ENCODE peak calls at places on chromosomes 3 and 15, in six cellular contexts. One of them, this sample, is unnamed.
A peak's percentile ranks its signal among the peaks of the same experiment; 100 is the strongest.

GRCh38 chr15:89129123-89129815 is 41.0 kb downstream of the ABHD2 start:
- DNase-seq in RCC 7860: no peak
- DNase-seq in NCI-H2081 treated with DMSO at 0.1 percent for 48 hours: no peak
- DNase-seq in activated naive CD4-positive, alpha-beta T cell treated with anti-CD3 and anti-CD28 coated beads, Interleukin-2, amount 10 ng/mL, durations not matched to agents 7 days and 5 days: peak; percentile 71
- DNase-seq in HTR-8/SVneo: peak; percentile 51
- DNase-seq in NCI-H2029 treated with DMSO at 0.1 percent for 48 hours: no peak
- DNase-seq in this sample: peak; percentile 73

GRCh38 chr3:127532561-127533203 is 57.9 kb downstream of the TPRA1 start:
- DNase-seq in activated naive CD4-positive, alpha-beta T cell treated with anti-CD3 and anti-CD28 coated beads, Interleukin-2, amount 10 ng/mL, durations not matched to agents 7 days and 5 days: no peak
- DNase-seq in NCI-H2081 treated with DMSO at 0.1 percent for 48 hours: no peak
- DNase-seq in RCC 7860: no peak
- DNase-seq in NCI-H2029 treated with DMSO at 0.1 percent for 48 hours: no peak
- DNase-seq in HTR-8/SVneo: no peak
- DNase-seq in this sample: no peak

GRCh38 chr15:71798641-71799040 is 11.7 kb upstream of the NR2E3 start:
- DNase-seq in NCI-H2029 treated with DMSO at 0.1 percent for 48 hours: no peak
- DNase-seq in NCI-H2081 treated with DMSO at 0.1 percent for 48 hours: no peak
- DNase-seq in activated naive CD4-positive, alpha-beta T cell treated with anti-CD3 and anti-CD28 coated beads, Interleukin-2, amount 10 ng/mL, durations not matched to agents 7 days and 5 days: no peak
- DNase-seq in RCC 7860: no peak
- DNase-seq in HTR-8/SVneo: no peak
- DNase-seq in this sample: no peak

GRCh38 chr15:73686781-73687256 is 2.6 kb downstream of the CD276 start:
- DNase-seq in HTR-8/SVneo: peak; percentile 78
- DNase-seq in NCI-H2029 treated with DMSO at 0.1 percent for 48 hours: no peak
- DNase-seq in activated naive CD4-positive, alpha-beta T cell treated with anti-CD3 and anti-CD28 coated beads, Interleukin-2, amount 10 ng/mL, durations not matched to agents 7 days and 5 days: no peak
- DNase-seq in RCC 7860: peak; percentile 68
- DNase-seq in NCI-H2081 treated with DMSO at 0.1 percent for 48 hours: no peak
- DNase-seq in this sample: no peak

GRCh38 chr15:60982249-60982932 is 246.7 kb downstream of the RORA start:
- DNase-seq in NCI-H2029 treated with DMSO at 0.1 percent for 48 hours: no peak
- DNase-seq in NCI-H2081 treated with DMSO at 0.1 percent for 48 hours: no peak
- DNase-seq in RCC 7860: no peak
- DNase-seq in activated naive CD4-positive, alpha-beta T cell treated with anti-CD3 and anti-CD28 coated beads, Interleukin-2, amount 10 ng/mL, durations not matched to agents 7 days and 5 days: no peak
- DNase-seq in HTR-8/SVneo: no peak
- DNase-seq in this sample: no peak

GRCh38 chr15:51448592-51449494 is 107.4 kb downstream of the GLDN start:
- DNase-seq in RCC 7860: no peak
- DNase-seq in NCI-H2029 treated with DMSO at 0.1 percent for 48 hours: no peak
- DNase-seq in NCI-H2081 treated with DMSO at 0.1 percent for 48 hours: no peak
- DNase-seq in activated naive CD4-positive, alpha-beta T cell treated with anti-CD3 and anti-CD28 coated beads, Interleukin-2, amount 10 ng/mL, durations not matched to agents 7 days and 5 days: no peak
- DNase-seq in HTR-8/SVneo: no peak
- DNase-seq in this sample: no peak

GRCh38 chr15:52652984-52653383 is 26.2 kb downstream of the ATOSA start:
- DNase-seq in HTR-8/SVneo: no peak
- DNase-seq in RCC 7860: peak; percentile 15
- DNase-seq in NCI-H2029 treated with DMSO at 0.1 percent for 48 hours: no peak
- DNase-seq in NCI-H2081 treated with DMSO at 0.1 percent for 48 hours: no peak
- DNase-seq in activated naive CD4-positive, alpha-beta T cell treated with anti-CD3 and anti-CD28 coated beads, Interleukin-2, amount 10 ng/mL, durations not matched to agents 7 days and 5 days: no peak
- DNase-seq in this sample: no peak

GRCh38 chr3:14725015-14725431 is 50.1 kb downstream of the C3orf20 start:
- DNase-seq in RCC 7860: no peak
- DNase-seq in NCI-H2029 treated with DMSO at 0.1 percent for 48 hours: no peak
- DNase-seq in activated naive CD4-positive, alpha-beta T cell treated with anti-CD3 and anti-CD28 coated beads, Interleukin-2, amount 10 ng/mL, durations not matched to agents 7 days and 5 days: no peak
- DNase-seq in NCI-H2081 treated with DMSO at 0.1 percent for 48 hours: no peak
- DNase-seq in HTR-8/SVneo: no peak
- DNase-seq in this sample: no peak

GRCh38 chr3:111068574-111068973 is 3.0 kb upstream of the NECTIN3 start:
- DNase-seq in RCC 7860: no peak
- DNase-seq in NCI-H2081 treated with DMSO at 0.1 percent for 48 hours: no peak
- DNase-seq in activated naive CD4-positive, alpha-beta T cell treated with anti-CD3 and anti-CD28 coated beads, Interleukin-2, amount 10 ng/mL, durations not matched to agents 7 days and 5 days: no peak
- DNase-seq in HTR-8/SVneo: no peak
- DNase-seq in NCI-H2029 treated with DMSO at 0.1 percent for 48 hours: no peak
- DNase-seq in this sample: no peak

GRCh38 chr15:44286814-44287555 is 1.5 kb upstream of the GOLM2 start:
- DNase-seq in NCI-H2081 treated with DMSO at 0.1 percent for 48 hours: no peak
- DNase-seq in HTR-8/SVneo: no peak
- DNase-seq in RCC 7860: no peak
- DNase-seq in NCI-H2029 treated with DMSO at 0.1 percent for 48 hours: no peak
- DNase-seq in activated naive CD4-positive, alpha-beta T cell treated with anti-CD3 and anti-CD28 coated beads, Interleukin-2, amount 10 ng/mL, durations not matched to agents 7 days and 5 days: no peak
- DNase-seq in this sample: no peak

GRCh38 chr3:196080517-196080841 is 1.4 kb downstream of the TFRC start:
- DNase-seq in NCI-H2029 treated with DMSO at 0.1 percent for 48 hours: no peak
- DNase-seq in HTR-8/SVneo: no peak
- DNase-seq in RCC 7860: no peak
- DNase-seq in activated naive CD4-positive, alpha-beta T cell treated with anti-CD3 and anti-CD28 coated beads, Interleukin-2, amount 10 ng/mL, durations not matched to agents 7 days and 5 days: peak; percentile 17
- DNase-seq in NCI-H2081 treated with DMSO at 0.1 percent for 48 hours: no peak
- DNase-seq in this sample: no peak

GRCh38 chr15:85934691-85935090 is 140.0 kb upstream of the KLHL25 start:
- DNase-seq in NCI-H2029 treated with DMSO at 0.1 percent for 48 hours: no peak
- DNase-seq in RCC 7860: no peak
- DNase-seq in NCI-H2081 treated with DMSO at 0.1 percent for 48 hours: no peak
- DNase-seq in activated naive CD4-positive, alpha-beta T cell treated with anti-CD3 and anti-CD28 coated beads, Interleukin-2, amount 10 ng/mL, durations not matched to agents 7 days and 5 days: no peak
- DNase-seq in HTR-8/SVneo: no peak
- DNase-seq in this sample: no peak

GRCh38 chr3:108430540-108430939 is 79.9 kb downstream of the MYH15 start:
- DNase-seq in activated naive CD4-positive, alpha-beta T cell treated with anti-CD3 and anti-CD28 coated beads, Interleukin-2, amount 10 ng/mL, durations not matched to agents 7 days and 5 days: no peak
- DNase-seq in HTR-8/SVneo: no peak
- DNase-seq in NCI-H2029 treated with DMSO at 0.1 percent for 48 hours: no peak
- DNase-seq in RCC 7860: no peak
- DNase-seq in NCI-H2081 treated with DMSO at 0.1 percent for 48 hours: no peak
- DNase-seq in this sample: no peak

GRCh38 chr3:119663885-119664284 is 3.5 kb upstream of the POPDC2 start:
- DNase-seq in RCC 7860: no peak
- DNase-seq in NCI-H2029 treated with DMSO at 0.1 percent for 48 hours: no peak
- DNase-seq in NCI-H2081 treated with DMSO at 0.1 percent for 48 hours: no peak
- DNase-seq in HTR-8/SVneo: no peak
- DNase-seq in activated naive CD4-positive, alpha-beta T cell treated with anti-CD3 and anti-CD28 coated beads, Interleukin-2, amount 10 ng/mL, durations not matched to agents 7 days and 5 days: no peak
- DNase-seq in this sample: no peak

GRCh38 chr3:59243476-59243875 is 193.7 kb upstream of the CFAP20DC start:
- DNase-seq in RCC 7860: no peak
- DNase-seq in NCI-H2081 treated with DMSO at 0.1 percent for 48 hours: no peak
- DNase-seq in HTR-8/SVneo: no peak
- DNase-seq in NCI-H2029 treated with DMSO at 0.1 percent for 48 hours: no peak
- DNase-seq in activated naive CD4-positive, alpha-beta T cell treated with anti-CD3 and anti-CD28 coated beads, Interleukin-2, amount 10 ng/mL, durations not matched to agents 7 days and 5 days: no peak
- DNase-seq in this sample: no peak

GRCh38 chr3:12473503-12473902 is 10.8 kb upstream of the TSEN2 start:
- DNase-seq in RCC 7860: no peak
- DNase-seq in HTR-8/SVneo: no peak
- DNase-seq in activated naive CD4-positive, alpha-beta T cell treated with anti-CD3 and anti-CD28 coated beads, Interleukin-2, amount 10 ng/mL, durations not matched to agents 7 days and 5 days: no peak
- DNase-seq in NCI-H2029 treated with DMSO at 0.1 percent for 48 hours: no peak
- DNase-seq in NCI-H2081 treated with DMSO at 0.1 percent for 48 hours: no peak
- DNase-seq in this sample: no peak

GRCh38 chr15:79113831-79114230 is 23.3 kb upstream of the RASGRF1 start:
- DNase-seq in HTR-8/SVneo: no peak
- DNase-seq in NCI-H2029 treated with DMSO at 0.1 percent for 48 hours: no peak
- DNase-seq in activated naive CD4-positive, alpha-beta T cell treated with anti-CD3 and anti-CD28 coated beads, Interleukin-2, amount 10 ng/mL, durations not matched to agents 7 days and 5 days: no peak
- DNase-seq in NCI-H2081 treated with DMSO at 0.1 percent for 48 hours: no peak
- DNase-seq in RCC 7860: no peak
- DNase-seq in this sample: no peak

GRCh38 chr3:134441321-134441720 is 44.5 kb downstream of the ANAPC13 start:
- DNase-seq in activated naive CD4-positive, alpha-beta T cell treated with anti-CD3 and anti-CD28 coated beads, Interleukin-2, amount 10 ng/mL, durations not matched to agents 7 days and 5 days: no peak
- DNase-seq in NCI-H2029 treated with DMSO at 0.1 percent for 48 hours: no peak
- DNase-seq in NCI-H2081 treated with DMSO at 0.1 percent for 48 hours: no peak
- DNase-seq in HTR-8/SVneo: no peak
- DNase-seq in RCC 7860: no peak
- DNase-seq in this sample: no peak

GRCh38 chr15:55281517-55282227 is 7.9 kb downstream of the RAB27A start:
- DNase-seq in NCI-H2081 treated with DMSO at 0.1 percent for 48 hours: no peak
- DNase-seq in HTR-8/SVneo: no peak
- DNase-seq in NCI-H2029 treated with DMSO at 0.1 percent for 48 hours: no peak
- DNase-seq in RCC 7860: no peak
- DNase-seq in activated naive CD4-positive, alpha-beta T cell treated with anti-CD3 and anti-CD28 coated beads, Interleukin-2, amount 10 ng/mL, durations not matched to agents 7 days and 5 days: no peak
- DNase-seq in this sample: no peak

GRCh38 chr3:38136272-38136806 is 588 bp downstream of the ACAA1 start:
- DNase-seq in NCI-H2081 treated with DMSO at 0.1 percent for 48 hours: no peak
- DNase-seq in activated naive CD4-positive, alpha-beta T cell treated with anti-CD3 and anti-CD28 coated beads, Interleukin-2, amount 10 ng/mL, durations not matched to agents 7 days and 5 days: peak; percentile 47
- DNase-seq in RCC 7860: no peak
- DNase-seq in HTR-8/SVneo: no peak
- DNase-seq in NCI-H2029 treated with DMSO at 0.1 percent for 48 hours: no peak
- DNase-seq in this sample: peak; percentile 50

GRCh38 chr3:115513411-115513800 is 109.9 kb upstream of the GAP43 start:
- DNase-seq in NCI-H2081 treated with DMSO at 0.1 percent for 48 hours: no peak
- DNase-seq in NCI-H2029 treated with DMSO at 0.1 percent for 48 hours: no peak
- DNase-seq in RCC 7860: no peak
- DNase-seq in activated naive CD4-positive, alpha-beta T cell treated with anti-CD3 and anti-CD28 coated beads, Interleukin-2, amount 10 ng/mL, durations not matched to agents 7 days and 5 days: no peak
- DNase-seq in HTR-8/SVneo: no peak
- DNase-seq in this sample: no peak

GRCh38 chr15:92643849-92644815 is 11.4 kb downstream of the FAM174B start:
- DNase-seq in NCI-H2029 treated with DMSO at 0.1 percent for 48 hours: peak; percentile 39
- DNase-seq in NCI-H2081 treated with DMSO at 0.1 percent for 48 hours: no peak
- DNase-seq in HTR-8/SVneo: no peak
- DNase-seq in RCC 7860: no peak
- DNase-seq in activated naive CD4-positive, alpha-beta T cell treated with anti-CD3 and anti-CD28 coated beads, Interleukin-2, amount 10 ng/mL, durations not matched to agents 7 days and 5 days: no peak
- DNase-seq in this sample: no peak

GRCh38 chr3:106806964-106807363 is 570.3 kb upstream of the CCDC54 start:
- DNase-seq in HTR-8/SVneo: no peak
- DNase-seq in NCI-H2081 treated with DMSO at 0.1 percent for 48 hours: no peak
- DNase-seq in RCC 7860: no peak
- DNase-seq in activated naive CD4-positive, alpha-beta T cell treated with anti-CD3 and anti-CD28 coated beads, Interleukin-2, amount 10 ng/mL, durations not matched to agents 7 days and 5 days: no peak
- DNase-seq in NCI-H2029 treated with DMSO at 0.1 percent for 48 hours: no peak
- DNase-seq in this sample: no peak

GRCh38 chr15:88909956-88910831 is 3.0 kb downstream of the MFGE8 start:
- DNase-seq in NCI-H2029 treated with DMSO at 0.1 percent for 48 hours: no peak
- DNase-seq in RCC 7860: peak; percentile 38
- DNase-seq in activated naive CD4-positive, alpha-beta T cell treated with anti-CD3 and anti-CD28 coated beads, Interleukin-2, amount 10 ng/mL, durations not matched to agents 7 days and 5 days: no peak
- DNase-seq in HTR-8/SVneo: no peak
- DNase-seq in NCI-H2081 treated with DMSO at 0.1 percent for 48 hours: no peak
- DNase-seq in this sample: no peak

GRCh38 chr3:148697311-148698189 is at the start of gene AGTR1:
- DNase-seq in activated naive CD4-positive, alpha-beta T cell treated with anti-CD3 and anti-CD28 coated beads, Interleukin-2, amount 10 ng/mL, durations not matched to agents 7 days and 5 days: no peak
- DNase-seq in NCI-H2081 treated with DMSO at 0.1 percent for 48 hours: no peak
- DNase-seq in RCC 7860: no peak
- DNase-seq in NCI-H2029 treated with DMSO at 0.1 percent for 48 hours: no peak
- DNase-seq in HTR-8/SVneo: peak; percentile 74
- DNase-seq in this sample: no peak

GRCh38 chr3:184738982-184739381 is 27.1 kb upstream of the MAGEF1 start:
- DNase-seq in activated naive CD4-positive, alpha-beta T cell treated with anti-CD3 and anti-CD28 coated beads, Interleukin-2, amount 10 ng/mL, durations not matched to agents 7 days and 5 days: no peak
- DNase-seq in NCI-H2081 treated with DMSO at 0.1 percent for 48 hours: no peak
- DNase-seq in HTR-8/SVneo: no peak
- DNase-seq in RCC 7860: no peak
- DNase-seq in NCI-H2029 treated with DMSO at 0.1 percent for 48 hours: no peak
- DNase-seq in this sample: no peak

GRCh38 chr3:29497282-29497681 is 216.4 kb downstream of the RBMS3 start:
- DNase-seq in NCI-H2081 treated with DMSO at 0.1 percent for 48 hours: no peak
- DNase-seq in RCC 7860: no peak
- DNase-seq in NCI-H2029 treated with DMSO at 0.1 percent for 48 hours: no peak
- DNase-seq in HTR-8/SVneo: no peak
- DNase-seq in activated naive CD4-positive, alpha-beta T cell treated with anti-CD3 and anti-CD28 coated beads, Interleukin-2, amount 10 ng/mL, durations not matched to agents 7 days and 5 days: no peak
- DNase-seq in this sample: no peak

GRCh38 chr3:17841190-17841828 is 98.9 kb upstream of the TBC1D5 start:
- DNase-seq in NCI-H2081 treated with DMSO at 0.1 percent for 48 hours: no peak
- DNase-seq in NCI-H2029 treated with DMSO at 0.1 percent for 48 hours: peak; percentile 34
- DNase-seq in HTR-8/SVneo: peak; percentile 62
- DNase-seq in RCC 7860: peak; percentile 17
- DNase-seq in activated naive CD4-positive, alpha-beta T cell treated with anti-CD3 and anti-CD28 coated beads, Interleukin-2, amount 10 ng/mL, durations not matched to agents 7 days and 5 days: peak; percentile 78
- DNase-seq in this sample: peak; percentile 87

GRCh38 chr3:53243165-53243564 is 12.7 kb downstream of the TKT start:
- DNase-seq in activated naive CD4-positive, alpha-beta T cell treated with anti-CD3 and anti-CD28 coated beads, Interleukin-2, amount 10 ng/mL, durations not matched to agents 7 days and 5 days: no peak
- DNase-seq in NCI-H2081 treated with DMSO at 0.1 percent for 48 hours: no peak
- DNase-seq in NCI-H2029 treated with DMSO at 0.1 percent for 48 hours: no peak
- DNase-seq in RCC 7860: no peak
- DNase-seq in HTR-8/SVneo: no peak
- DNase-seq in this sample: no peak

GRCh38 chr3:115943579-115943978 is 320.3 kb downstream of the GAP43 start:
- DNase-seq in activated naive CD4-positive, alpha-beta T cell treated with anti-CD3 and anti-CD28 coated beads, Interleukin-2, amount 10 ng/mL, durations not matched to agents 7 days and 5 days: no peak
- DNase-seq in NCI-H2029 treated with DMSO at 0.1 percent for 48 hours: peak; percentile 9
- DNase-seq in HTR-8/SVneo: no peak
- DNase-seq in NCI-H2081 treated with DMSO at 0.1 percent for 48 hours: no peak
- DNase-seq in RCC 7860: no peak
- DNase-seq in this sample: no peak

GRCh38 chr3:184654375-184654774 is 57.5 kb downstream of the MAGEF1 start:
- DNase-seq in HTR-8/SVneo: no peak
- DNase-seq in activated naive CD4-positive, alpha-beta T cell treated with anti-CD3 and anti-CD28 coated beads, Interleukin-2, amount 10 ng/mL, durations not matched to agents 7 days and 5 days: no peak
- DNase-seq in NCI-H2029 treated with DMSO at 0.1 percent for 48 hours: no peak
- DNase-seq in NCI-H2081 treated with DMSO at 0.1 percent for 48 hours: no peak
- DNase-seq in RCC 7860: no peak
- DNase-seq in this sample: no peak

GRCh38 chr15:55552926-55553325 is 35.2 kb downstream of the PYGO1 start:
- DNase-seq in RCC 7860: no peak
- DNase-seq in NCI-H2029 treated with DMSO at 0.1 percent for 48 hours: no peak
- DNase-seq in HTR-8/SVneo: no peak
- DNase-seq in NCI-H2081 treated with DMSO at 0.1 percent for 48 hours: no peak
- DNase-seq in activated naive CD4-positive, alpha-beta T cell treated with anti-CD3 and anti-CD28 coated beads, Interleukin-2, amount 10 ng/mL, durations not matched to agents 7 days and 5 days: no peak
- DNase-seq in this sample: no peak

GRCh38 chr15:41849861-41850260 is 11.2 kb downstream of the PLA2G4B start:
- DNase-seq in HTR-8/SVneo: no peak
- DNase-seq in RCC 7860: no peak
- DNase-seq in NCI-H2029 treated with DMSO at 0.1 percent for 48 hours: no peak
- DNase-seq in NCI-H2081 treated with DMSO at 0.1 percent for 48 hours: no peak
- DNase-seq in activated naive CD4-positive, alpha-beta T cell treated with anti-CD3 and anti-CD28 coated beads, Interleukin-2, amount 10 ng/mL, durations not matched to agents 7 days and 5 days: no peak
- DNase-seq in this sample: no peak

GRCh38 chr3:129715854-129716253 is 109.4 kb upstream of the PLXND1 start:
- DNase-seq in HTR-8/SVneo: no peak
- DNase-seq in NCI-H2081 treated with DMSO at 0.1 percent for 48 hours: no peak
- DNase-seq in NCI-H2029 treated with DMSO at 0.1 percent for 48 hours: no peak
- DNase-seq in activated naive CD4-positive, alpha-beta T cell treated with anti-CD3 and anti-CD28 coated beads, Interleukin-2, amount 10 ng/mL, durations not matched to agents 7 days and 5 days: no peak
- DNase-seq in RCC 7860: no peak
- DNase-seq in this sample: no peak

GRCh38 chr3:117314441-117314840 is 604.9 kb downstream of the TUSC7 start:
- DNase-seq in activated naive CD4-positive, alpha-beta T cell treated with anti-CD3 and anti-CD28 coated beads, Interleukin-2, amount 10 ng/mL, durations not matched to agents 7 days and 5 days: no peak
- DNase-seq in NCI-H2081 treated with DMSO at 0.1 percent for 48 hours: no peak
- DNase-seq in RCC 7860: no peak
- DNase-seq in NCI-H2029 treated with DMSO at 0.1 percent for 48 hours: no peak
- DNase-seq in HTR-8/SVneo: no peak
- DNase-seq in this sample: no peak

GRCh38 chr15:85554852-85555521 is 174.6 kb downstream of the AKAP13 start:
- DNase-seq in activated naive CD4-positive, alpha-beta T cell treated with anti-CD3 and anti-CD28 coated beads, Interleukin-2, amount 10 ng/mL, durations not matched to agents 7 days and 5 days: no peak
- DNase-seq in NCI-H2029 treated with DMSO at 0.1 percent for 48 hours: no peak
- DNase-seq in RCC 7860: no peak
- DNase-seq in HTR-8/SVneo: no peak
- DNase-seq in NCI-H2081 treated with DMSO at 0.1 percent for 48 hours: no peak
- DNase-seq in this sample: no peak

This sample was measured in stimulated activated naive CD8-positive, alpha-beta T cell treated with anti-CD3 and anti-CD28 coated beads, Interleukin-15, Interleukin-2, amounts not matched to agents 100 U/mL and 50 U/mL, for 24 hours.